ENCODE peak calls at places on chromosomes 3 and 15, in five cellular contexts. Q, N, G, S and T are unnamed samples.

GRCh38 chr15:89809093-89809786 is 5.4 kb downstream of the ANPEP start:
- DNase-seq in Q (no peak), N (no peak), G (no peak), S (no peak), T (no peak)

GRCh38 chr3:9349321-9350117 is 13.3 kb upstream of the THUMPD3 start:
- DNase-seq in Q (no peak), N (no peak), G (no peak), S (peak), T (no peak)

GRCh38 chr3:71752911-71753715 is 542 bp upstream of the GPR27 start:
- DNase-seq in Q (no peak), N (no peak), G (no peak), S (no peak), T (no peak)

GRCh38 chr3:42264399-42265058 is 1.5 kb downstream of the CCK start:
- DNase-seq in Q (no peak), N (no peak), G (peak), S (no peak), T (no peak)

GRCh38 chr15:72809329-72809728 is 25.8 kb upstream of the ADPGK start:
- DNase-seq in Q (peak), N (no peak), G (no peak), S (no peak), T (no peak)

GRCh38 chr15:34365073-34365825 is 1.7 kb downstream of the LPCAT4 start:
- DNase-seq in Q (no peak), N (no peak), G (no peak), S (no peak), T (no peak)

GRCh38 chr3:55200916-55201315 is 273.1 kb upstream of the LRTM1 start:
- DNase-seq in Q (no peak), N (no peak), G (no peak), S (no peak), T (peak)

GRCh38 chr3:32913790-32914446 is 37.5 kb upstream of the CCR4 start:
- DNase-seq in Q (no peak), N (no peak), G (peak), S (peak), T (no peak)

GRCh38 chr3:159482241-159483031 is 506.2 kb upstream of the IL12A start:
- DNase-seq in Q (no peak), N (no peak), G (no peak), S (no peak), T (no peak)

GRCh38 chr15:96181873-96182301 is 148.6 kb upstream of the NR2F2 start:
- DNase-seq in Q (no peak), N (no peak), G (peak), S (peak), T (no peak)

GRCh38 chr15:90049666-90050604 is 48.8 kb downstream of the ZNF710 start:
- DNase-seq in Q (no peak), N (no peak), G (no peak), S (no peak), T (no peak)

GRCh38 chr3:100777271-100777670 is 68.0 kb downstream of the TFG start:
- DNase-seq in Q (no peak), N (no peak), G (no peak), S (no peak), T (no peak)

GRCh38 chr15:55532944-55533343 is 24.9 kb upstream of the DNAAF4 start:
- DNase-seq in Q (no peak), N (no peak), G (no peak), S (no peak), T (peak)

GRCh38 chr3:196207833-196208607 is 3.2 kb downstream of the ZDHHC19 start:
- DNase-seq in Q (peak), N (peak), G (no peak), S (no peak), T (peak)

GRCh38 chr3:161600185-161600584 is 103.6 kb downstream of the OTOL1 start:
- DNase-seq in Q (no peak), N (no peak), G (no peak), S (no peak), T (no peak)

GRCh38 chr3:39100500-39100886 is 6.9 kb downstream of the GORASP1 start:
- DNase-seq in Q (no peak), N (no peak), G (no peak), S (no peak), T (no peak)

GRCh38 chr3:122984650-122985049 is 42.9 kb downstream of the SEMA5B start:
- DNase-seq in Q (no peak), N (no peak), G (no peak), S (no peak), T (peak)

GRCh38 chr3:123489400-123490004 is 40.6 kb upstream of the ADCY5 start:
- DNase-seq in Q (no peak), N (peak), G (peak), S (peak), T (peak)

GRCh38 chr3:160695906-160696305 is 18.9 kb downstream of the ARL14 start:
- DNase-seq in Q (no peak), N (no peak), G (no peak), S (no peak), T (no peak)

GRCh38 chr3:143222505-143222904 is 102.9 kb downstream of the CHST2 start:
- DNase-seq in Q (no peak), N (no peak), G (no peak), S (no peak), T (no peak)

GRCh38 chr3:148042663-148043445 is 633.7 kb downstream of the ZIC1 start:
- DNase-seq in Q (no peak), N (no peak), G (no peak), S (peak), T (no peak)

GRCh38 chr3:127156651-127157050 is 36.3 kb upstream of the PRR23E start:
- DNase-seq in Q (no peak), N (no peak), G (no peak), S (no peak), T (no peak)

GRCh38 chr3:179651687-179652466 is 963 bp upstream of the USP13 start:
- DNase-seq in Q (no peak), N (no peak), G (no peak), S (no peak), T (peak)

GRCh38 chr15:56786966-56787365 is 53.7 kb upstream of the ZNF280D start:
- DNase-seq in Q (no peak), N (peak), G (no peak), S (peak), T (no peak)

GRCh38 chr3:24290596-24290995 is 204.1 kb downstream of the THRB start:
- DNase-seq in Q (no peak), N (no peak), G (no peak), S (no peak), T (no peak)

GRCh38 chr3:53890726-53891499 is 746 bp downstream of the SELENOK start:
- DNase-seq in Q (peak), N (peak), G (no peak), S (no peak), T (peak)

GRCh38 chr15:66673410-66674322 is 28.4 kb upstream of the SMAD6 start:
- DNase-seq in Q (no peak), N (peak), G (no peak), S (no peak), T (peak)

GRCh38 chr3:95177096-95177495 is 1114.2 kb downstream of the NSUN3 start:
- DNase-seq in Q (no peak), N (no peak), G (no peak), S (no peak), T (no peak)

GRCh38 chr3:183537295-183537730 is 18.2 kb downstream of the KLHL6 start:
- DNase-seq in Q (no peak), N (no peak), G (no peak), S (peak), T (no peak)

GRCh38 chr15:78290222-78290621 is 9.2 kb downstream of the SKIC8 start:
- DNase-seq in Q (no peak), N (no peak), G (no peak), S (no peak), T (no peak)

GRCh38 chr3:126525853-126526667 is 2.1 kb downstream of the CHST13 start:
- DNase-seq in Q (no peak), N (no peak), G (peak), S (no peak), T (no peak)

GRCh38 chr3:123781138-123781537 is 103.0 kb downstream of the MYLK start:
- DNase-seq in Q (no peak), N (no peak), G (no peak), S (no peak), T (no peak)

GRCh38 chr3:186940965-186941364 is 10.6 kb downstream of the ST6GAL1 start:
- DNase-seq in Q (no peak), N (no peak), G (no peak), S (no peak), T (no peak)

GRCh38 chr3:127655641-127656040 is 17.1 kb upstream of the ABTB1 start:
- DNase-seq in Q (no peak), N (no peak), G (no peak), S (no peak), T (no peak)